ENCODE peak calls at places on chromosomes 2 and 18, in seven cellular contexts. V is lung, K is WERI-Rb-1, H is right atrium auricular region, U is lower lobe of right lung, G is thoracic aorta, Y is cardiac muscle cell. O is an unnamed sample.

GRCh38 chr18:63962137-63962536 is 7.7 kb upstream of the SERPINB8 start:
- DNase-seq in K (no peak), V (no peak), Y (no peak), H (no peak), U (no peak), G (no peak), O (no peak)

GRCh38 chr2:120959426-120959825 is 223.8 kb downstream of the GLI2 start:
- DNase-seq in H (no peak), K (no peak), V (no peak), Y (no peak), G (no peak), U (no peak), O (peak; percentile 29)

GRCh38 chr2:96553176-96553956 is 16.8 kb downstream of the ARID5A start:
- DNase-seq in U (no peak), K (no peak), H (no peak), Y (no peak), V (no peak), G (no peak), O (no peak)

GRCh38 chr18:56460590-56460989 is 177.8 kb downstream of the TXNL1 start:
- DNase-seq in V (no peak), U (no peak), G (no peak), H (no peak), Y (no peak), K (no peak), O (no peak)

GRCh38 chr2:224405841-224406370 is 4.0 kb upstream of the FAM124B start:
- DNase-seq in H (no peak), G (no peak), V (no peak), Y (peak; percentile 12), K (no peak), U (no peak), O (no peak)

GRCh38 chr2:179460530-179460929 is 195.9 kb upstream of the SESTD1 start:
- DNase-seq in G (no peak), U (no peak), Y (peak; percentile 92), K (no peak), V (no peak), H (peak; percentile 66), O (no peak)

GRCh38 chr2:203327918-203328734 is at the start of gene ABI2:
- DNase-seq in K (peak; percentile 95), Y (peak; percentile 88), H (peak; percentile 77), G (peak; percentile 33), V (peak; percentile 81), U (peak; percentile 84), O (peak; percentile 33)

GRCh38 chr2:64143154-64144056 is 815 bp downstream of the PELI1 start:
- DNase-seq in H (no peak), G (no peak), U (peak; percentile 56), K (peak; percentile 55), V (no peak), Y (peak; percentile 59), O (no peak)

GRCh38 chr18:61893971-61894750 is 1.4 kb upstream of the RNF152 start:
- DNase-seq in U (peak; percentile 80), G (peak; percentile 27), H (peak; percentile 72), K (peak; percentile 89), Y (peak; percentile 68), V (peak; percentile 75), O (peak; percentile 76)

GRCh38 chr2:241390301-241391206 is 34.5 kb downstream of the FARP2 start:
- DNase-seq in H (no peak), U (no peak), G (no peak), V (no peak), Y (no peak), K (no peak), O (no peak)

GRCh38 chr2:139721454-139721995 is 941.3 kb upstream of the NXPH2 start:
- DNase-seq in Y (no peak), V (no peak), H (no peak), K (no peak), U (no peak), G (no peak), O (no peak)

GRCh38 chr2:71669058-71669456 is 215.7 kb downstream of the DYSF start:
- DNase-seq in G (no peak), V (peak; percentile 25), Y (no peak), U (no peak), K (no peak), H (no peak), O (peak; percentile 72)

GRCh38 chr2:400988-401679 is 113.2 kb upstream of the ALKAL2 start:
- DNase-seq in Y (no peak), V (no peak), G (no peak), K (no peak), H (no peak), U (no peak), O (no peak)

GRCh38 chr18:45167631-45168225 is 447.5 kb upstream of the SLC14A2 start:
- DNase-seq in U (no peak), K (no peak), G (no peak), Y (peak; percentile 24), H (no peak), V (no peak), O (no peak)

GRCh38 chr2:207037813-207038212 is 98.5 kb downstream of the CPO start:
- DNase-seq in K (no peak), H (no peak), U (no peak), G (no peak), V (no peak), Y (no peak), O (no peak)

GRCh38 chr2:94870392-94871225 is 621 bp upstream of the TEKT4 start:
- DNase-seq in V (peak; percentile 28), G (no peak), Y (no peak), H (peak; percentile 56), K (peak; percentile 71), U (peak; percentile 34), O (no peak)

GRCh38 chr2:96430394-96430988 is 74.7 kb downstream of the NEURL3 start:
- DNase-seq in Y (no peak), U (no peak), K (no peak), H (no peak), V (no peak), G (no peak), O (no peak)

GRCh38 chr2:238125127-238125885 is 13.2 kb upstream of the KLHL30 start:
- DNase-seq in V (no peak), U (peak; percentile 39), H (no peak), Y (no peak), G (no peak), K (no peak), O (no peak)

GRCh38 chr2:113709022-113709421 is 47.4 kb downstream of the SLC35F5 start:
- DNase-seq in U (no peak), H (no peak), K (no peak), V (no peak), G (no peak), Y (no peak), O (no peak)

GRCh38 chr18:60623331-60623730 is 250.8 kb upstream of the MC4R start:
- DNase-seq in G (no peak), H (no peak), K (no peak), V (no peak), Y (no peak), U (no peak), O (no peak)

GRCh38 chr2:206936456-206937222 is 2.7 kb upstream of the CPO start:
- DNase-seq in K (no peak), G (no peak), Y (peak; percentile 64), V (no peak), U (no peak), H (no peak), O (no peak)

GRCh38 chr2:64426191-64426952 is 27.6 kb upstream of the LGALSL start:
- DNase-seq in Y (peak; percentile 56), U (no peak), V (no peak), K (no peak), G (no peak), H (no peak), O (no peak)

DNA sequence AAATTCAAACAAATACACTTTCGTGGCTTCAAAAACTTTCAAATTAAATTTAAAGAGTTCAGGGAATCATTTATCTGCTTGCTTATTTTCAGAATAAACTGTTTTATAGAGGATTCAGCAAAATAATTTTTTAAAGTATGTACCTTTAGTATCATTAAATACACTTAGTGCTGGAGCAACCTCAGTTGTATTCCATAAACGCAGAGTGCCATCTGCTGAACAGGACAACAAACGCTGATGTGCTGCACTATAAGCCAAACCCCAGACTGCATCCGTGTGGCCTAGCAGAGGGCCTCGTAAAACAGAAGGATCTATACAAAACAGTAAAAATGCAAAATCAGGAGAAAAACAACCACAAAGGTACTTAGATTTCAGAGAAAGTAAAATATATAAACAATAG is 108.6 kb downstream of the STRN start:
- DNase-seq in H (no peak), V (no peak), K (no peak), U (no peak), Y (no peak), G (no peak), O (no peak)
- TF ChIP-seq CTCF in H (no peak), V (no peak), K (no peak), U (no peak), Y (no peak), G (no peak), O (no peak)

DNA sequence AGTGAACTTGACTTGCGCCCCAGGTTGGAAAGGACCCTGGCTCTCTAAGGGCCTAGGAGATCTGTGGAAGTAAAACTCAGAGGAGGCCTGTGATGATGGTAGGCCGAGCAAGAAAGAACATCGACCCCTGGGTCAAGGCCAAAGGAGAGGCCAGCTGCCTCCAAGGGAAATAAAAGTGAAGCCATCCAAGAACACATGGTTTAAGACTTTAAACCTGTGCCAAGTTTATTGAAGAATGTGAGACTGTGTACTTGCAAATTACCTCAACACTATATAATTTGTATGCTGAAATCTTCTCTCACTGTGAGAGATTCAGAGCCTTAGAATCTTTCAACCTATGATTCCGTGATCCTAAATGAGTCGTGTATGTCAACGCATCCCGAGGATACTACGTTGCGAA is 40.7 kb upstream of the COBLL1 start:
- DNase-seq in K (no peak), G (no peak), U (no peak), H (no peak), Y (peak; percentile 25), V (no peak), O (no peak)
- H3K4me3 ChIP-seq in K (no peak overlapping the region), G (no peak overlapping the region), U (no peak overlapping the region), H (no peak overlapping the region), Y (no peak overlapping the region), V (no peak overlapping the region), O (no peak overlapping the region)

DNA sequence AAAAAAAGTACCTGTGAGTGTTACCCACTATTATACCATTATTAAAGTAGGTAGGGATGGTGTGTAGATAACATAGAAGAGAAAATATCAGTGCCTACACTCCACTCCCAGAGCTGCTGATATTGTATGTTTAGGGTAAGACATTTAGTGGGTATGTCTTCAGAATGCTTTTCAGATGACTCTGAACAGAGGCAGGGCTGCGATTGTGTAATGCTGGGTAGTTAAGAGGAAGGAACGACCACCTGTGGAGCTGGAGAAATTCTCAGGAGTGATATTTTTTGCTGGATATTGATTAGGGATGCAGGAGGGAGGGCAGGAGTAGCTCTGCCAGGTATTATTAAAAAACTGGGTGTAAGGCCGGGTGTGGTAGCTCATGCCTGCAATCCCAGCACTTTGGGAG is 2.8 kb downstream of the CNOT11 start:
- DNase-seq in U (no peak), Y (peak; percentile 27), G (no peak), K (no peak), V (no peak), H (no peak), O (no peak)
- TF ChIP-seq CTCF in U (no peak), Y (no peak), G (no peak), K (no peak), V (no peak), H (no peak), O (no peak)

GRCh38 chr18:10687161-10687925 is 161.5 kb downstream of the NAPG start:
- DNase-seq in U (no peak), V (no peak), K (no peak), Y (no peak), H (no peak), G (no peak), O (peak; percentile 31)
- H3K4me3 ChIP-seq in U (no peak overlapping the region), V (no peak overlapping the region), K (no peak overlapping the region), Y (no peak overlapping the region), H (no peak overlapping the region), G (no peak overlapping the region), O (no peak overlapping the region)

GRCh38 chr2:138716183-138716582 is 64.0 kb downstream of the NXPH2 start:
- DNase-seq in G (no peak), Y (no peak), U (no peak), H (no peak), V (no peak), K (no peak), O (no peak)
- TF ChIP-seq CTCF in G (no peak), Y (no peak), U (no peak), H (no peak), V (no peak), K (peak; percentile 45), O (no peak)